ENCODE peak calls at places on chromosome 12, in four cellular contexts. C, E, H and Y are unnamed samples.

GRCh38 chr12:24754690-24755638 is 193.9 kb downstream of the BCAT1 start:
- DNase-seq in E (no peak), H (no peak), C (no peak), Y (peak; percentile 94)

GRCh38 chr12:25715147-25715546 is 162.1 kb upstream of the LMNTD1 start:
- DNase-seq in C (no peak), E (no peak), H (no peak), Y (no peak)

GRCh38 chr12:105483691-105484090 is 153.2 kb downstream of the C12orf75 start:
- DNase-seq in E (no peak), H (no peak), C (no peak), Y (no peak)

GRCh38 chr12:54452628-54453027 is 20.8 kb downstream of the GTSF1 start:
- DNase-seq in H (no peak), C (no peak), E (no peak), Y (no peak)

GRCh38 chr12:112111931-112112330 is 3.3 kb upstream of the NAA25 start:
- DNase-seq in H (no peak), E (no peak), C (no peak), Y (no peak)

GRCh38 chr12:29794869-29795268 is 11.1 kb upstream of the TMTC1 start:
- DNase-seq in H (no peak), C (no peak), E (no peak), Y (no peak)

GRCh38 chr12:115598827-115599226 is 678.7 kb downstream of the MED13L start:
- DNase-seq in E (no peak), C (no peak), H (no peak), Y (no peak)

GRCh38 chr12:104049278-104050257 is at the start of gene GLT8D2:
- DNase-seq in H (no peak), C (no peak), E (no peak), Y (peak; percentile 35)

GRCh38 chr12:13817131-13817530 is 164.3 kb downstream of the GRIN2B start:
- DNase-seq in H (no peak), E (no peak), C (no peak), Y (no peak)

GRCh38 chr12:28578361-28578760 is 388.1 kb downstream of the CCDC91 start:
- DNase-seq in E (no peak), C (no peak), H (no peak), Y (no peak)

GRCh38 chr12:32586390-32586789 is 92.7 kb upstream of the DNM1L start:
- DNase-seq in H (no peak), E (no peak), C (no peak), Y (no peak)

GRCh38 chr12:53939141-53940108 is 794 bp downstream of the HOXC13 start:
- DNase-seq in H (no peak), E (no peak), C (no peak), Y (no peak)

GRCh38 chr12:6950944-6951540 is at the start of gene PTPN6:
- DNase-seq in H (peak; percentile 63), C (peak; percentile 37), E (peak; percentile 58), Y (no peak)

GRCh38 chr12:78120866-78121590 is 290.3 kb downstream of the NAV3 start:
- DNase-seq in H (no peak), C (no peak), E (peak; percentile 12), Y (peak; percentile 85)

GRCh38 chr12:20040844-20041243 is 327.5 kb upstream of the PDE3A start:
- DNase-seq in E (no peak), C (no peak), H (no peak), Y (no peak)

GRCh38 chr12:2860170-2860569 is 3.3 kb upstream of the TEX52 start:
- DNase-seq in E (no peak), C (no peak), H (no peak), Y (no peak)

GRCh38 chr12:130878193-130879185 is 6.6 kb downstream of the RAN start:
- DNase-seq in E (no peak), C (no peak), H (no peak), Y (peak; percentile 54)

GRCh38 chr12:132455565-132455964 is 34.4 kb upstream of the FBRSL1 start:
- DNase-seq in C (no peak), H (no peak), E (no peak), Y (no peak)

GRCh38 chr12:77324416-77324762 is 259.0 kb upstream of the E2F7 start:
- DNase-seq in H (no peak), E (no peak), C (no peak), Y (no peak)